ENCODE peak calls at places on chromosomes 16 and 17, in seven cellular contexts. S is cardiac muscle cell; H is neural progenitor cell; L is A549; N is GM12865; K is choroid plexus epithelial cell; I is CD8-positive, alpha-beta T cell. E is an unnamed sample.

GRCh38 chr16:19329932-19330331 is 44.4 kb downstream of the CLEC19A start:
- DNase-seq in S (no peak), H (no peak), L (no peak), N (no peak), K (no peak), I (no peak), E (no peak)

GRCh38 chr16:49681449-49681848 is 174.5 kb downstream of the ZNF423 start:
- DNase-seq in S (no peak), H (no peak), L (no peak), N (no peak), K (no peak), I (no peak), E (no peak)

GRCh38 chr17:45243750-45244149 is 18.1 kb downstream of the SPATA32 start:
- DNase-seq in S (no peak), H (no peak), L (no peak), N (no peak), K (no peak), I (no peak), E (no peak)

GRCh38 chr17:64148017-64148631 is 18.2 kb upstream of the ERN1 start:
- DNase-seq in S (peak; percentile 52), H (no peak), L (no peak), N (peak; percentile 37), K (no peak), I (no peak), E (no peak)

GRCh38 chr17:7223375-7223774 is 3.6 kb downstream of the ACADVL start:
- DNase-seq in S (no peak), H (no peak), L (no peak), N (no peak), K (no peak), I (no peak), E (no peak)

GRCh38 chr17:82228278-82228841 is 482 bp upstream of the SLC16A3 start:
- DNase-seq in S (peak; percentile 35), H (peak; percentile 57), L (no peak), N (peak; percentile 75), K (no peak), I (peak; percentile 61), E (no peak)

GRCh38 chr17:82737981-82738877 is 2.8 kb downstream of the FN3K start:
- DNase-seq in S (peak; percentile 56), H (no peak), L (no peak), N (no peak), K (no peak), I (no peak), E (peak; percentile 92)

GRCh38 chr17:15270628-15271381 is 5.7 kb upstream of the PMP22 start:
- DNase-seq in S (no peak), H (no peak), L (no peak), N (no peak), K (no peak), I (no peak), E (no peak)

GRCh38 chr17:34740516-34740915 is 161.1 kb downstream of the TMEM132E start:
- DNase-seq in S (no peak), H (no peak), L (no peak), N (no peak), K (no peak), I (no peak), E (no peak)

GRCh38 chr16:23124315-23124714 is 24.9 kb downstream of the USP31 start:
- DNase-seq in S (peak; percentile 62), H (no peak), L (peak; percentile 52), N (no peak), K (peak; percentile 84), I (no peak), E (no peak)

GRCh38 chr16:57522960-57523359 is 13.4 kb downstream of the CCDC102A start:
- DNase-seq in S (no peak), H (no peak), L (no peak), N (peak; percentile 38), K (no peak), I (no peak), E (no peak)

GRCh38 chr16:11711662-11712061 is 31.0 kb downstream of the TXNDC11 start:
- DNase-seq in S (no peak), H (no peak), L (no peak), N (no peak), K (no peak), I (no peak), E (no peak)

GRCh38 chr17:40371261-40371929 is 6.9 kb upstream of the GJD3 start:
- DNase-seq in S (no peak), H (no peak), L (no peak), N (peak; percentile 66), K (no peak), I (no peak), E (no peak)

GRCh38 chr16:61382435-61382834 is 653.8 kb downstream of the CDH8 start:
- DNase-seq in S (no peak), H (peak; percentile 50), L (no peak), N (no peak), K (no peak), I (no peak), E (no peak)

GRCh38 chr16:88013091-88013609 is 61.9 kb downstream of the BANP start:
- DNase-seq in S (no peak), H (no peak), L (no peak), N (no peak), K (peak; percentile 34), I (no peak), E (no peak)

GRCh38 chr16:28163699-28164584 is 47.8 kb downstream of the XPO6 start:
- DNase-seq in S (peak; percentile 88), H (no peak), L (no peak), N (no peak), K (peak; percentile 84), I (no peak), E (no peak)

GRCh38 chr17:77828749-77829539 is 129.6 kb upstream of the TNRC6C start:
- DNase-seq in S (no peak), H (no peak), L (no peak), N (no peak), K (no peak), I (no peak), E (no peak)

GRCh38 chr17:64130559-64131001 is 636 bp upstream of the ERN1 start:
- DNase-seq in S (peak; percentile 81), H (no peak), L (no peak), N (peak; percentile 80), K (peak; percentile 70), I (no peak), E (peak; percentile 28)

GRCh38 chr16:21260870-21261791 is 17.0 kb downstream of the CRYM start:
- DNase-seq in S (peak; percentile 93), H (no peak), L (peak; percentile 94), N (no peak), K (peak; percentile 71), I (no peak), E (peak; percentile 37)

GRCh38 chr17:34248807-34249496 is 6.1 kb upstream of the CCL2 start:
- DNase-seq in S (no peak), H (no peak), L (no peak), N (no peak), K (no peak), I (no peak), E (no peak)

GRCh38 chr17:81342700-81343070 is 47.6 kb upstream of the SLC38A10 start:
- DNase-seq in S (peak; percentile 53), H (peak; percentile 81), L (no peak), N (no peak), K (no peak), I (no peak), E (no peak)

GRCh38 chr17:61312406-61313295 is 87.0 kb upstream of the TBX2 start:
- DNase-seq in S (no peak), H (no peak), L (no peak), N (no peak), K (no peak), I (no peak), E (no peak)

GRCh38 chr16:2282866-2283555 is 15.1 kb upstream of the RNPS1 start:
- DNase-seq in S (no peak), H (no peak), L (no peak), N (no peak), K (no peak), I (no peak), E (no peak)

GRCh38 chr17:80285237-80285920 is 24.7 kb downstream of the RNF213 start:
- DNase-seq in S (no peak), H (no peak), L (no peak), N (no peak), K (no peak), I (no peak), E (no peak)

GRCh38 chr17:17729620-17730249 is 48.5 kb downstream of the RAI1 start:
- DNase-seq in S (no peak), H (peak; percentile 59), L (peak; percentile 79), N (peak; percentile 68), K (no peak), I (peak; percentile 69), E (no peak)
- TF ChIP-seq CTCF in S (peak; percentile 51), H (peak; percentile 66), L (peak; percentile 56), N (peak; percentile 85), K (peak; percentile 66), I (peak; percentile 59), E (no peak)

DNA sequence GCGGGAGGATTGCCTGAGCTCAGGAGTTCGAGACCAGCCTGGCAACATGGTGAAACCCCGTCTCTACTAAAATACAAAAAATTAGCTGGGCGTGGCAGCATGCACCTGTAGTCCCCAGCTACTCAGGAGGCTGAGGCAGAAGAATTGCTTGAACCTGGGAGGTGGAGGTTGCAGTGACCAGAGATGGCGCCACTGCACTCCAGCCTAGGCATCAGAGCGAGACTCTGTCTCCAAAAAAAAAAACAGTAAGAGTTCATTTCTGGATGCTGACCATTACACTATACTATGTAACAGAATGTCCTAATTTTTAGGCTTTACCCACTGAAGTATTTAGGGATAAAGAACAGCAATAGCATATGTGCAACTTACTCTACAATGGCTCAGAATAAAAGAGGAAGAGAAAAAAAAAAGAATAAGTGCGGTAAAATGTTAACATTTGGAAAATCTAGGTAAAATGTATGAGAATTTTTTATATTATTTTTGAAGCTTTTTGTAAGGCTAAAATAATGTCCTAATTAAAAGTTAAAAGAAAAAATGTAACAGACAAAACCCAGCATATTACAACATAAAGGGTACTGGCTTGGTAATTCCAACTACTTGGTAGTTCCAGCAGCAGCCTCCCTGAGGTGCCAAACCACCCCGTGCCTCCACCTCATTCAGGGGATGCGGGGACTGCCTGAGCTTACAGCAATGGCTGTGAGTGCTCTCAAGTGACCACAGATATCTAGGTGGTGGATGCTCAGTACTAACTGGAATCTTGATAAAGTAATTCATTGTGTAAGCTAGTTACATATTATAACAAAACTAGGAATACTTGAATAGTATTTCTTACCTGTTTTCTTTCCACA is 10.9 kb downstream of the COPS3 start:
- DNase-seq in S (no peak), H (peak; percentile 13), L (no peak), N (peak; percentile 13), K (peak; percentile 11), I (peak; percentile 37), E (no peak)
- TF ChIP-seq CTCF in S (peak; percentile 37), H (peak; percentile 60), L (peak; percentile 48), N (peak; percentile 17), K (peak; percentile 46), I (peak; percentile 29), E (no peak)

DNA sequence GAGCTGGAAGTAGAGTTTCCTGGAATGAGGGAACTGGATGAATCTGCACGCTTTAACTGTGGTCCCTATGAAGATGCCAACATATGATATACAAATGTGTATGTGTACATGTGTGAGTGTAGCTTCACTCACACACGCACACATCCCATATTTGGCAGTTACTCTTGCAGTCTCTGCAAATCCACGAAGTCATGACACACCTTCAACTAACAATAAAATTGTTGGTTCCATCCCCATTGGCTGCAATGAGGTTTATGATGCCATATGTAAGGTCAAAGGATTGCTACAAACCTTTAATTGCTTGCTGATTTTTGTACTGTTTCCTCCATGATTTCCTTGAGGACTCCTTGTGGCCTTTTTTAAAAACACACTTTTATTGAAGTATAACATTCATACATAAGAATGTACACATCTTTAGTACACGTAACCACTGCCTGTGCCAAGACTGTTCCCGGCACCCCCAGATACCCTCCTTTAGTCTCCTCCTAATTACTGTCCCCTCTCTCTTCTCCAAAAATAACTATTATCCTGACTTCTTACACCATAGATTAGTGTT is 22.0 kb downstream of the MYO1D start:
- DNase-seq in S (no peak), H (no peak), L (no peak), N (no peak), K (no peak), I (no peak), E (no peak)
- TF ChIP-seq CTCF in S (no peak), H (no peak), L (no peak), N (no peak), K (no peak), I (no peak), E (no peak)

GRCh38 chr16:29819506-29819905 is 756 bp upstream of the MVP start:
- DNase-seq in S (no peak), H (no peak), L (peak; percentile 49), N (no peak), K (peak; percentile 23), I (no peak), E (peak; percentile 58)
- TF ChIP-seq CTCF in S (no peak), H (peak; percentile 4), L (peak; percentile 41), N (no peak), K (peak; percentile 44), I (no peak), E (no peak)